ENCODE peak calls at places on chromosomes 11 and 22, in five cellular contexts. One of them, this sample, is unnamed.

GRCh38 chr11:35211952-35212351 is 73.0 kb downstream of the CD44 start:
- DNase-seq in CD14-positive monocyte: no peak
- DNase-seq in Calu3: no peak
- DNase-seq in aorta: no peak
- DNase-seq in MCF 10A: no peak
- DNase-seq in this sample: no peak

GRCh38 chr11:110655967-110656366 is 56.3 kb downstream of the ARHGAP20 start:
- DNase-seq in Calu3: no peak
- DNase-seq in MCF 10A: no peak
- DNase-seq in aorta: no peak
- DNase-seq in CD14-positive monocyte: no peak
- DNase-seq in this sample: no peak

GRCh38 chr22:22380098-22381030 is 128.2 kb downstream of the ZNF280B start:
- DNase-seq in MCF 10A: no peak
- DNase-seq in Calu3: peak; percentile 19
- DNase-seq in CD14-positive monocyte: no peak
- DNase-seq in aorta: no peak
- DNase-seq in this sample: peak; percentile 72

GRCh38 chr22:22945195-22945594 is 57.6 kb downstream of the IGLL5 start:
- DNase-seq in Calu3: no peak
- DNase-seq in MCF 10A: no peak
- DNase-seq in aorta: peak; percentile 56
- DNase-seq in CD14-positive monocyte: no peak
- DNase-seq in this sample: no peak

GRCh38 chr11:57294225-57295131 is 30.3 kb downstream of the TNKS1BP1 start:
- DNase-seq in Calu3: no peak
- DNase-seq in aorta: no peak
- DNase-seq in MCF 10A: peak; percentile 82
- DNase-seq in CD14-positive monocyte: no peak
- DNase-seq in this sample: peak; percentile 44

GRCh38 chr11:100247701-100248100 is 439.4 kb upstream of the ARHGAP42 start:
- DNase-seq in CD14-positive monocyte: no peak
- DNase-seq in MCF 10A: no peak
- DNase-seq in aorta: no peak
- DNase-seq in Calu3: no peak
- DNase-seq in this sample: no peak

GRCh38 chr11:80239217-80239616 is 798.4 kb upstream of the TENM4 start:
- DNase-seq in MCF 10A: peak; percentile 60
- DNase-seq in aorta: no peak
- DNase-seq in CD14-positive monocyte: no peak
- DNase-seq in Calu3: no peak
- DNase-seq in this sample: no peak

GRCh38 chr11:73245461-73245860 is 26.7 kb upstream of the P2RY6 start:
- DNase-seq in Calu3: no peak
- DNase-seq in aorta: no peak
- DNase-seq in CD14-positive monocyte: no peak
- DNase-seq in MCF 10A: no peak
- DNase-seq in this sample: no peak

GRCh38 chr11:102396708-102397563 is 49.9 kb downstream of the BIRC2 start:
- DNase-seq in aorta: no peak
- DNase-seq in MCF 10A: no peak
- DNase-seq in CD14-positive monocyte: no peak
- DNase-seq in Calu3: no peak
- DNase-seq in this sample: no peak

GRCh38 chr11:130715085-130715932 is 201.0 kb downstream of the SNX19 start:
- DNase-seq in aorta: no peak
- DNase-seq in CD14-positive monocyte: no peak
- DNase-seq in MCF 10A: no peak
- DNase-seq in Calu3: no peak
- DNase-seq in this sample: no peak

GRCh38 chr11:69213315-69213714 is 57.6 kb downstream of the SMIM38 start:
- DNase-seq in Calu3: no peak
- DNase-seq in CD14-positive monocyte: no peak
- DNase-seq in MCF 10A: no peak
- DNase-seq in aorta: peak; percentile 25
- DNase-seq in this sample: no peak

GRCh38 chr11:82995754-82996398 is 75.8 kb downstream of the RAB30 start:
- DNase-seq in Calu3: no peak
- DNase-seq in MCF 10A: no peak
- DNase-seq in aorta: no peak
- DNase-seq in CD14-positive monocyte: no peak
- DNase-seq in this sample: no peak

GRCh38 chr11:76803811-76804600 is 20.9 kb downstream of the TSKU start:
- DNase-seq in Calu3: no peak
- DNase-seq in aorta: no peak
- DNase-seq in MCF 10A: no peak
- DNase-seq in CD14-positive monocyte: peak; percentile 23
- DNase-seq in this sample: no peak

GRCh38 chr11:88363566-88364169 is 26.1 kb upstream of the CTSC start:
- DNase-seq in MCF 10A: peak; percentile 50
- DNase-seq in aorta: no peak
- DNase-seq in CD14-positive monocyte: no peak
- DNase-seq in Calu3: no peak
- DNase-seq in this sample: no peak

GRCh38 chr11:83612891-83613766 is 327.0 kb upstream of the CCDC90B start:
- DNase-seq in MCF 10A: no peak
- DNase-seq in aorta: no peak
- DNase-seq in CD14-positive monocyte: no peak
- DNase-seq in Calu3: no peak
- DNase-seq in this sample: peak; percentile 64

GRCh38 chr22:46149493-46149997 is 781 bp upstream of the PPARA start:
- DNase-seq in MCF 10A: no peak
- DNase-seq in aorta: peak; percentile 88
- DNase-seq in CD14-positive monocyte: no peak
- DNase-seq in Calu3: peak; percentile 57
- DNase-seq in this sample: peak; percentile 58

GRCh38 chr22:49440931-49441330 is 386.7 kb downstream of the BRD1 start:
- DNase-seq in aorta: peak; percentile 70
- DNase-seq in CD14-positive monocyte: no peak
- DNase-seq in Calu3: no peak
- DNase-seq in MCF 10A: no peak
- DNase-seq in this sample: no peak

GRCh38 chr11:19524171-19524671 is 188.4 kb upstream of the NAV2 start:
- DNase-seq in Calu3: peak; percentile 15
- DNase-seq in aorta: no peak
- DNase-seq in CD14-positive monocyte: no peak
- DNase-seq in MCF 10A: no peak
- DNase-seq in this sample: peak; percentile 32

GRCh38 chr11:118205979-118206611 is 18.7 kb downstream of the JAML start:
- DNase-seq in MCF 10A: no peak
- DNase-seq in Calu3: no peak
- DNase-seq in aorta: no peak
- DNase-seq in CD14-positive monocyte: no peak
- DNase-seq in this sample: no peak

GRCh38 chr11:66335531-66336233 is 552 bp downstream of the RIN1 start:
- DNase-seq in Calu3: peak; percentile 44
- DNase-seq in CD14-positive monocyte: no peak
- DNase-seq in aorta: peak; percentile 79
- DNase-seq in MCF 10A: peak; percentile 61
- DNase-seq in this sample: peak; percentile 80

GRCh38 chr22:42304021-42304790 is 33.8 kb upstream of the TCF20 start:
- DNase-seq in Calu3: no peak
- DNase-seq in CD14-positive monocyte: no peak
- DNase-seq in MCF 10A: no peak
- DNase-seq in aorta: no peak
- DNase-seq in this sample: no peak

GRCh38 chr11:2929511-2929879 is 275 bp upstream of the PHLDA2 start:
- DNase-seq in Calu3: peak; percentile 90
- DNase-seq in CD14-positive monocyte: peak; percentile 88
- DNase-seq in MCF 10A: peak; percentile 78
- DNase-seq in aorta: peak; percentile 93
- DNase-seq in this sample: no peak

GRCh38 chr11:128575956-128576340 is 11.4 kb downstream of the ETS1 start:
- DNase-seq in MCF 10A: no peak
- DNase-seq in Calu3: no peak
- DNase-seq in CD14-positive monocyte: no peak
- DNase-seq in aorta: no peak
- DNase-seq in this sample: no peak

GRCh38 chr22:43236401-43237166 is 49.6 kb upstream of the TTLL12 start:
- DNase-seq in aorta: no peak
- DNase-seq in CD14-positive monocyte: no peak
- DNase-seq in MCF 10A: no peak
- DNase-seq in Calu3: no peak
- DNase-seq in this sample: no peak

GRCh38 chr11:68827733-68828132 is 14.0 kb downstream of the CPT1A start:
- DNase-seq in CD14-positive monocyte: no peak
- DNase-seq in Calu3: no peak
- DNase-seq in aorta: no peak
- DNase-seq in MCF 10A: no peak
- DNase-seq in this sample: no peak

GRCh38 chr11:14904745-14905103 is 12.7 kb upstream of the CYP2R1 start:
- DNase-seq in CD14-positive monocyte: peak; percentile 73
- DNase-seq in MCF 10A: peak; percentile 4
- DNase-seq in aorta: peak; percentile 96
- DNase-seq in Calu3: peak; percentile 62
- DNase-seq in this sample: peak; percentile 78

GRCh38 chr11:73141309-73142127 is 600 bp downstream of the FCHSD2 start:
- DNase-seq in aorta: peak; percentile 91
- DNase-seq in MCF 10A: peak; percentile 58
- DNase-seq in Calu3: peak; percentile 52
- DNase-seq in CD14-positive monocyte: peak; percentile 58
- DNase-seq in this sample: peak; percentile 63

GRCh38 chr11:45982656-45983470 is 60.4 kb downstream of the LARGE2 start:
- DNase-seq in Calu3: no peak
- DNase-seq in aorta: peak; percentile 82
- DNase-seq in CD14-positive monocyte: no peak
- DNase-seq in MCF 10A: peak; percentile 83
- DNase-seq in this sample: peak; percentile 81